ENCODE peak calls at places on chromosomes 16 and 17, in seven cellular contexts. M is heart left ventricle, R is neural progenitor cell, T is HCT116, O is OCI-LY7, K is PC-3, C is body of pancreas. A is an unnamed sample.

GRCh38 chr17:6098466-6099180 is 28.4 kb downstream of the WSCD1 start:
- DNase-seq in M (peak; percentile 67), R (peak; percentile 53), T (no peak), O (no peak), K (no peak), C (no peak), A (no peak)

GRCh38 chr16:1080801-1081733 is 8.5 kb downstream of the SSTR5 start:
- DNase-seq in M (no peak), R (no peak), T (no peak), O (no peak), K (no peak), C (no peak), A (no peak)

GRCh38 chr16:11824362-11824761 is 27.0 kb downstream of the RSL1D1 start:
- DNase-seq in M (no peak), R (no peak), T (no peak), O (no peak), K (no peak), C (peak; percentile 49), A (no peak)

GRCh38 chr17:2871205-2871604 is 75.0 kb downstream of the RAP1GAP2 start:
- DNase-seq in M (no peak), R (peak; percentile 93), T (no peak), O (no peak), K (no peak), C (no peak), A (no peak)

GRCh38 chr16:52407778-52408177 is 139.2 kb downstream of the TOX3 start:
- DNase-seq in M (no peak), R (no peak), T (no peak), O (no peak), K (no peak), C (no peak), A (no peak)

GRCh38 chr17:12318614-12319266 is 298.1 kb downstream of the MAP2K4 start:
- DNase-seq in M (no peak), R (no peak), T (no peak), O (no peak), K (no peak), C (no peak), A (no peak)

GRCh38 chr16:535446-536405 is 8.2 kb downstream of the CAPN15 start:
- DNase-seq in M (no peak), R (no peak), T (peak; percentile 54), O (no peak), K (peak; percentile 84), C (no peak), A (no peak)

GRCh38 chr17:40686192-40686591 is 17.4 kb downstream of the KRT24 start:
- DNase-seq in M (no peak), R (no peak), T (no peak), O (no peak), K (no peak), C (peak; percentile 62), A (no peak)

GRCh38 chr17:46872421-46872820 is 21.0 kb downstream of the WNT9B start:
- DNase-seq in M (no peak), R (no peak), T (no peak), O (no peak), K (no peak), C (no peak), A (no peak)

GRCh38 chr16:4111748-4112696 is 4.2 kb downstream of the ADCY9 start:
- DNase-seq in M (no peak), R (no peak), T (no peak), O (no peak), K (peak; percentile 9), C (no peak), A (no peak)

GRCh38 chr16:46800494-46800893 is 30.5 kb downstream of the C16orf87 start:
- DNase-seq in M (no peak), R (no peak), T (no peak), O (no peak), K (no peak), C (no peak), A (no peak)

GRCh38 chr17:34635876-34636275 is 56.5 kb downstream of the TMEM132E start:
- DNase-seq in M (no peak), R (no peak), T (no peak), O (no peak), K (no peak), C (no peak), A (no peak)
- H3K4me3 ChIP-seq in M (no peak overlapping the region), R (no peak overlapping the region), T (no peak overlapping the region), O (no peak overlapping the region), K (no peak overlapping the region), C (no peak overlapping the region), A (no peak overlapping the region)

GRCh38 chr16:57600048-57600835 is 28.2 kb upstream of the ADGRG1 start:
- DNase-seq in M (peak; percentile 49), R (peak; percentile 85), T (peak; percentile 47), O (peak; percentile 47), K (peak; percentile 66), C (peak; percentile 88), A (no peak)
- TF ChIP-seq CTCF in M (peak; percentile 63), R (peak; percentile 82), T (peak; percentile 97), O (peak; percentile 81), K (peak; percentile 83), C (peak; percentile 90), A (peak; percentile 64)

GRCh38 chr17:79506150-79506870 is 104.5 kb downstream of the RBFOX3 start:
- DNase-seq in M (no peak), R (no peak), T (no peak), O (no peak), K (no peak), C (no peak), A (no peak)

GRCh38 chr17:79503440-79503839 is 107.4 kb downstream of the RBFOX3 start:
- DNase-seq in M (no peak), R (no peak), T (no peak), O (no peak), K (no peak), C (no peak), A (no peak)

GRCh38 chr17:79504181-79504605 is 106.7 kb downstream of the RBFOX3 start:
- DNase-seq in M (no peak), R (no peak), T (no peak), O (no peak), K (peak; percentile 11), C (no peak), A (no peak)

GRCh38 chr17:79506955-79507354 is 103.9 kb downstream of the RBFOX3 start:
- DNase-seq in M (no peak), R (no peak), T (no peak), O (no peak), K (no peak), C (no peak), A (no peak)

DNA sequence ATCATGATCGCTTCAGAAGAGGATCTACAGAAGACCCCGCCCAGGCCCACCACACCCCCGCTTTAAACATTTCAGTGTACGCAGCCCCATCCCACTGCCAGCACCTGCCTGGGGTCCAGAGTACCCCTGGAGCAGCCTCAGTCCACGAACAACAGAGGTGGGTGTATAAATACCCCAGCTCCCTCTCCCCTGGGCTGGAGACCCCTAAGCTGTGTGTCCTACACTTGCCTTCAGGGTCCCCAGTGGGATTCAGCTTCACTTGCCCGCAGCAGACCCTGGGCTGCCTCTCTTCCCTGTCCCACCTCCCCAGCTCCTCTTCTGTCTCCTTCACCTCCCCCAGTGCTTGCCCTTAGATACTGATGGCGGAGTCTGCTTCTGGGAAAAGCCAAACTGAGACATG is 105.7 kb downstream of the RBFOX3 start:
- DNase-seq in M (no peak), R (no peak), T (no peak), O (no peak), K (no peak), C (no peak), A (no peak)
- H3K27ac ChIP-seq in M (no peak overlapping the region), R (no peak overlapping the region), T (no peak overlapping the region), O (no peak overlapping the region), K (no peak overlapping the region), C (no peak overlapping the region), A (no peak overlapping the region)

DNA sequence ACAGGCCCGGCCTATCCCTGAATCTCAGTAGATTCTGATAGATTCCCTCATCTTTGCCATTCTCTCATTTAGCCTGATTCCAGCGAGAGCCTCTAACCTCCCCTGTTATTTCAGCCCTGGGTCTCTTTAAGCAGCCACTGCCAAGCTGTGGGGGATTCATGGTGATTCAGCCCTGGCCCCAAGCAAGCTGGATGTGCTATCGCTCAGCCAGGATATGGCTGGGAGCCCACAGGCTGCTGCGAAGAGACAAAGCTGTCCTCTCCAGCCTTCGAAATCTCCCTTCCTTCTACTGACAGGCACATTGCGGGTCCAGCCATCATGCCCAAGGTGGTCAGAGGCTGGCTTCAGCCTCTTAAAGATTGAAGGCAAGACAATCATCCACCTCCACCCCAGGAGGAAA is 394.1 kb downstream of the SOX9 start:
- DNase-seq in M (peak; percentile 37), R (no peak), T (no peak), O (no peak), K (peak; percentile 31), C (peak; percentile 57), A (peak; percentile 58)
- H3K4me3 ChIP-seq in M (no peak overlapping the region), R (no peak overlapping the region), T (no peak overlapping the region), O (no peak overlapping the region), K (no peak overlapping the region), C (no peak overlapping the region), A (peak overlapping the region; percentile 50)

GRCh38 chr17:51152766-51153209 is 571 bp upstream of the NME1 start:
- DNase-seq in M (no peak), R (no peak), T (no peak), O (no peak), K (peak; percentile 40), C (peak; percentile 10), A (no peak)

GRCh38 chr17:51154176-51154575 is 817 bp downstream of the NME1 start:
- DNase-seq in M (no peak), R (peak; percentile 15), T (no peak), O (peak; percentile 49), K (no peak), C (no peak), A (no peak)

GRCh38 chr17:51155416-51155815 is 2.1 kb downstream of the NME1 start:
- DNase-seq in M (no peak), R (no peak), T (no peak), O (no peak), K (no peak), C (no peak), A (no peak)

GRCh38 chr17:51150932-51151331 is 2.4 kb upstream of the NME1 start:
- DNase-seq in M (no peak), R (no peak), T (no peak), O (no peak), K (no peak), C (no peak), A (no peak)

GRCh38 chr17:51153210-51154072 is at the start of gene NME1:
- DNase-seq in M (peak; percentile 96), R (peak; percentile 98), T (peak; percentile 100), O (peak; percentile 99), K (peak; percentile 100), C (peak; percentile 98), A (peak; percentile 99)
- TF ChIP-seq CTCF in M (peak; percentile 60), R (peak; percentile 91), T (peak; percentile 98), O (peak; percentile 97), K (peak; percentile 98), C (peak; percentile 73), A (peak; percentile 86)